ENCODE peak calls at places on chromosomes 13 and 19, in four cellular contexts. O, K, C and J are unnamed samples.
A peak's percentile ranks its signal among the peaks of the same experiment; 100 is the strongest.

GRCh38 chr19:408441-409005 is 424 bp downstream of the C2CD4C start:
- DNase-seq in O (no peak), C (no peak), K (no peak), J (no peak)

GRCh38 chr13:25847635-25848616 is 203.9 kb downstream of the SHISA2 start:
- DNase-seq in C (no peak), K (no peak), O (no peak), J (no peak)

GRCh38 chr13:40624338-40624737 is 42.1 kb downstream of the FOXO1 start:
- DNase-seq in C (no peak), O (peak; percentile 77), K (no peak), J (no peak)

GRCh38 chr19:47057328-47057727 is 8.9 kb upstream of the TMEM160 start:
- DNase-seq in K (no peak), C (no peak), O (no peak), J (no peak)

GRCh38 chr13:33172400-33172799 is 113.2 kb downstream of the STARD13 start:
- DNase-seq in C (no peak), K (peak; percentile 38), O (peak; percentile 74), J (no peak)

GRCh38 chr19:3683405-3683865 is 16.8 kb downstream of the PIP5K1C start:
- DNase-seq in C (no peak), K (no peak), O (peak; percentile 54), J (no peak)

GRCh38 chr13:62333466-62333865 is 917.8 kb upstream of the PCDH20 start:
- DNase-seq in K (no peak), O (no peak), C (no peak), J (no peak)

GRCh38 chr13:35857769-35858168 is 273.4 kb downstream of the DCLK1 start:
- DNase-seq in K (no peak), O (no peak), C (no peak), J (no peak)

GRCh38 chr19:46718157-46718933 is 1.4 kb upstream of the PRKD2 start:
- DNase-seq in C (no peak), K (no peak), O (no peak), J (no peak)

GRCh38 chr19:47122359-47123335 is 8.0 kb upstream of the SAE1 start:
- DNase-seq in K (no peak), C (no peak), O (peak; percentile 63), J (no peak)

GRCh38 chr13:77554079-77554478 is 18.6 kb downstream of the SCEL start:
- DNase-seq in C (no peak), K (no peak), O (no peak), J (no peak)

GRCh38 chr19:57559404-57560025 is at the start of gene ZNF550:
- DNase-seq in O (peak; percentile 85), K (peak; percentile 89), C (peak; percentile 88), J (peak; percentile 71)

GRCh38 chr19:5627395-5627904 is 4.6 kb downstream of the SAFB start:
- DNase-seq in O (peak; percentile 76), K (no peak), C (peak; percentile 33), J (no peak)

GRCh38 chr13:67574320-67575233 is 344.4 kb upstream of the PCDH9 start:
- DNase-seq in K (no peak), O (peak; percentile 26), C (no peak), J (no peak)

GRCh38 chr13:59771272-59771671 is 392.5 kb downstream of the DIAPH3 start:
- DNase-seq in K (no peak), O (peak; percentile 52), C (no peak), J (no peak)

GRCh38 chr13:86892330-86892729 is 778.8 kb upstream of the SLITRK5 start:
- DNase-seq in O (no peak), C (no peak), K (no peak), J (no peak)

GRCh38 chr19:10228925-10229324 is 2.2 kb downstream of the S1PR2 start:
- DNase-seq in O (peak; percentile 71), K (no peak), C (no peak), J (no peak)

GRCh38 chr13:103388839-103389238 is 322.6 kb upstream of the SLC10A2 start:
- DNase-seq in O (no peak), K (no peak), C (no peak), J (no peak)

GRCh38 chr13:41791056-41791455 is 169.9 kb downstream of the VWA8 start:
- DNase-seq in K (no peak), C (no peak), O (peak; percentile 51), J (no peak)

GRCh38 chr19:41879080-41879479 is 2.0 kb downstream of the CD79A start:
- DNase-seq in K (no peak), O (no peak), C (no peak), J (no peak)
- H3K4me3 ChIP-seq in K (no peak overlapping the region), O (no peak overlapping the region), C (no peak overlapping the region), J (no peak overlapping the region)

DNA sequence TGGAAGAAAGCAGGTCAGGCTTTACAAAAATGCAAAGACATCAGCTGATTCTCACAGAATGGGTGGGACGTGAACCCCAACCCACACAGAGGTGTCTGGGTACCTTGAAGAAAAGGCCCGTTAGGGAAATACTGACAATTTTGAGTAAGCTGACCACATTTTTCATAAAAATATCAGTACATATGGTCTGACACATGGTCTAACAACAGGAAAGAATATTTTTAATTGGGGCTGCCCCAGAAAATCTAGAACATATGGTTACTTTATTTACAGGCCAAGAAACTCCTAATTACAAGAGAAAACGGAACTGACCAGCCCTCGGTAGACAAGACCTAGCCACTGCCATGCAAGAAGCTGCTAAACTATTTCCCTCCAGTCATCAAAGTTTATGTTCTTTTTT is 48.7 kb upstream of the ITM2B start:
- DNase-seq in C (no peak), O (no peak), K (no peak), J (no peak)
- TF ChIP-seq CTCF in C (no peak), O (no peak), K (no peak), J (no peak)

GRCh38 chr19:48738557-48739399 is 1.6 kb downstream of the RASIP1 start:
- DNase-seq in O (peak; percentile 61), C (peak; percentile 90), K (peak; percentile 94), J (peak; percentile 38)
- H3K4me3 ChIP-seq in O (no peak overlapping the region), C (peak overlapping the region; percentile 68), K (peak overlapping the region; percentile 38), J (peak overlapping the region; percentile 36)

GRCh38 chr13:94552095-94552494 is 43.9 kb downstream of the TGDS start:
- DNase-seq in K (no peak), C (no peak), O (no peak), J (no peak)

GRCh38 chr13:94550030-94550738 is 45.8 kb downstream of the TGDS start:
- DNase-seq in C (peak; percentile 18), O (peak; percentile 52), K (no peak), J (peak; percentile 10)

GRCh38 chr13:94549241-94550029 is 46.5 kb downstream of the TGDS start:
- DNase-seq in O (peak; percentile 95), K (peak; percentile 94), C (peak; percentile 79), J (peak; percentile 83)

GRCh38 chr13:94546071-94546839 is 49.7 kb downstream of the TGDS start:
- DNase-seq in C (no peak), O (no peak), K (no peak), J (no peak)

DNA sequence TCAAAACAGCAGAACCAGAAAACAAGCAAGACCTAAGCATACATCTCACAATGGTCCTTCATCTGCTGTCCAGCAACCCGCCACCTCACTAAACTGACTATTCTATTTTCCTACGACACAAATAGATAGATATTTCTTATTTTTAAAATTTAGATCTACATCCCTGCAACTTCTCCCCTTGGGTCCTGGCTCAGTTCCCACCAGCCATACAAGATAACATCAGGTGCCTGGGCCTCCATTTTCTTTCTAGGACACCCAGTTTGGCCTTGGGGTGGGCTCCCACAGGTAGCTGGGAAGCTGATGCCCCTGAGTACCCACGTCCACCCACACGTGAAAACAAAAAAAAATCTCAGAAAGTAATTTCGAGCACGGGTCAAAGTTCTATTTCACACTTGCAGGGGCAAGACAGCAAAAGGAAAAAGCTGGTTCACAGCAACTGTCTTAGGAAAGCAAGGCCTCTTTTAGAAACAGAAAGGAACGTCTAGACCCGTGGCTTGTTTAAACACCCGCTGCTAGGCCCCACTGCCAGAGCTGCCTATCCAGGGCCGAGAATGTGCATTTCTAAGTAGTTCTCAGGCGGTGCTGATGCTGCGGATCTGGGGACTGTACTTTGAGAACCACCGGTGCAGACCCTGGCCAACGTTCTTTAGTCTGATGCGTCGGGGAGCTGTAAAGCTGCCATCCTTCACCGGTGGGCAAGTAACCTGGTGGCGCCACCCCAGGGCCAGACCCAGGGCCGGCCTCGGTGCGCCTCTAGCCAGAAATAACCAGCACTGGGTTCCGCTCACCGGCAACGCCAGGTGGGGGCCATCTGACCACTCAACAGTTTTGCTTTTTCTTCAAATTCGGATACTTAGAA is 47.3 kb downstream of the TGDS start:
- DNase-seq in K (peak; percentile 36), C (peak; percentile 19), O (peak; percentile 39), J (peak; percentile 4)
- TF ChIP-seq CTCF in K (no peak), C (no peak), O (peak; percentile 8), J (peak; percentile 28)

GRCh38 chr19:11989112-11989456 is 24.2 kb downstream of the ZNF763 start:
- DNase-seq in C (no peak), O (no peak), K (no peak), J (no peak)
- H3K4me3 ChIP-seq in C (peak overlapping the region; percentile 86), O (peak overlapping the region; percentile 90), K (peak overlapping the region; percentile 73), J (peak overlapping the region; percentile 88)

GRCh38 chr19:42344336-42344893 is 19.0 kb downstream of the MEGF8 start:
- DNase-seq in O (no peak), C (no peak), K (no peak), J (no peak)

GRCh38 chr19:42345191-42345812 is 19.9 kb downstream of the MEGF8 start:
- DNase-seq in K (no peak), C (no peak), O (peak; percentile 65), J (no peak)

GRCh38 chr19:42348211-42348610 is 22.8 kb downstream of the MEGF8 start:
- DNase-seq in K (no peak), O (no peak), C (no peak), J (no peak)

GRCh38 chr19:42343344-42344110 is 18.1 kb downstream of the MEGF8 start:
- DNase-seq in K (no peak), O (no peak), C (no peak), J (no peak)
- TF ChIP-seq CTCF in K (no peak), O (peak; percentile 6), C (no peak), J (no peak)

GRCh38 chr19:29609636-29610035 is 3.6 kb downstream of the POP4 start:
- DNase-seq in O (no peak), C (no peak), K (no peak), J (no peak)
- H3K4me3 ChIP-seq in O (no peak overlapping the region), C (no peak overlapping the region), K (no peak overlapping the region), J (no peak overlapping the region)